ENCODE peak calls at places on chromosomes 4 and X, in eight cellular contexts. U, L, B, J, P, D, O and E are unnamed samples.

GRCh38 chr4:186700746-186701145 is 22.9 kb downstream of the FAT1 start:
- DNase-seq in P (no peak), U (no peak), O (no peak), B (no peak), J (no peak), D (no peak), L (peak; percentile 27), E (no peak)

GRCh38 chrX:101025126-101025525 is 26.8 kb downstream of the TRMT2B start:
- DNase-seq in P (no peak), J (peak; percentile 25), L (no peak), B (no peak), O (no peak), D (no peak), U (no peak), E (no peak)

GRCh38 chrX:25013593-25014365 is 2.0 kb downstream of the ARX start:
- DNase-seq in P (no peak), J (no peak), U (no peak), D (no peak), B (no peak), L (no peak), O (no peak), E (peak; percentile 50)

GRCh38 chrX:40866878-40867277 is 131.5 kb upstream of the MED14 start:
- DNase-seq in J (no peak), B (no peak), P (no peak), L (no peak), U (no peak), O (no peak), D (no peak), E (no peak)

GRCh38 chr4:14169460-14169859 is 541.9 kb upstream of the BOD1L1 start:
- DNase-seq in P (no peak), D (no peak), O (no peak), B (no peak), U (no peak), J (peak; percentile 26), L (no peak), E (no peak)

GRCh38 chr4:78937837-78938236 is 1.4 kb downstream of the PAQR3 start:
- DNase-seq in L (no peak), J (peak; percentile 26), B (no peak), D (no peak), O (no peak), P (no peak), U (no peak), E (no peak)

GRCh38 chr4:68369474-68369805 is 19.6 kb upstream of the YTHDC1 start:
- DNase-seq in U (no peak), D (no peak), P (no peak), B (no peak), L (no peak), O (peak; percentile 32), J (peak; percentile 79), E (no peak)

GRCh38 chr4:25172964-25173917 is 13.0 kb upstream of the SEPSECS start:
- DNase-seq in P (no peak), O (peak; percentile 86), U (no peak), D (no peak), L (no peak), J (peak; percentile 98), B (no peak), E (no peak)

GRCh38 chrX:54181196-54181953 is 1.7 kb downstream of the FAM120C start:
- DNase-seq in B (no peak), D (no peak), P (no peak), L (no peak), J (peak; percentile 14), O (no peak), U (no peak), E (no peak)

GRCh38 chr4:84753318-84753972 is 170.5 kb downstream of the CDS1 start:
- DNase-seq in L (no peak), J (no peak), U (no peak), D (no peak), B (no peak), O (no peak), P (no peak), E (no peak)

GRCh38 chr4:114040319-114041116 is 61.1 kb upstream of the ARSJ start:
- DNase-seq in L (no peak), U (no peak), O (no peak), P (no peak), J (peak; percentile 71), D (no peak), B (no peak), E (no peak)

GRCh38 chrX:24513416-24513815 is 48.3 kb downstream of the PDK3 start:
- DNase-seq in O (no peak), B (no peak), L (no peak), J (no peak), P (no peak), D (no peak), U (no peak), E (no peak)

GRCh38 chr4:24778427-24779225 is 16.7 kb upstream of the SOD3 start:
- DNase-seq in P (no peak), J (peak; percentile 97), L (no peak), B (no peak), D (no peak), U (no peak), O (no peak), E (no peak)

GRCh38 chr4:161792991-161793390 is 370.8 kb downstream of the FSTL5 start:
- DNase-seq in J (no peak), U (no peak), B (no peak), P (no peak), O (no peak), D (no peak), L (no peak), E (no peak)

GRCh38 chr4:12674184-12674583 is 810.0 kb downstream of the RAB28 start:
- DNase-seq in P (no peak), U (no peak), D (no peak), O (no peak), J (no peak), B (no peak), L (no peak), E (no peak)

GRCh38 chr4:93710101-93710846 is 118.3 kb upstream of the ATOH1 start:
- DNase-seq in U (no peak), J (no peak), B (peak; percentile 49), D (peak; percentile 36), P (peak; percentile 17), O (peak; percentile 35), L (no peak), E (no peak)

GRCh38 chr4:56139241-56139827 is 190.6 kb downstream of the CEP135 start:
- DNase-seq in O (no peak), J (no peak), B (no peak), D (no peak), U (no peak), L (no peak), P (no peak), E (no peak)

GRCh38 chr4:89765966-89766365 is 71.0 kb downstream of the SNCA start:
- DNase-seq in P (no peak), U (no peak), O (no peak), D (no peak), J (peak; percentile 7), B (no peak), L (no peak), E (no peak)

GRCh38 chrX:67555578-67556203 is 11.9 kb downstream of the AR start:
- DNase-seq in B (peak; percentile 45), P (no peak), U (no peak), O (no peak), J (peak; percentile 48), L (peak; percentile 12), D (peak; percentile 34), E (no peak)

GRCh38 chr4:186775867-186776266 is 52.2 kb upstream of the FAT1 start:
- DNase-seq in O (no peak), P (no peak), U (no peak), B (no peak), D (no peak), J (no peak), L (no peak), E (no peak)

GRCh38 chrX:2707334-2707760 is 16.3 kb downstream of the CD99 start:
- DNase-seq in U (peak; percentile 55), O (peak; percentile 64), P (no peak), J (peak; percentile 96), D (peak; percentile 61), L (peak; percentile 21), B (peak; percentile 57), E (no peak)

GRCh38 chr4:23788460-23788859 is 101.4 kb downstream of the PPARGC1A start:
- DNase-seq in J (peak; percentile 33), L (no peak), U (no peak), D (no peak), B (no peak), P (no peak), O (no peak), E (no peak)

GRCh38 chrX:71996138-71996537 is 85.5 kb downstream of the NHSL2 start:
- DNase-seq in D (no peak), O (no peak), P (no peak), B (no peak), L (no peak), U (no peak), J (no peak), E (no peak)

GRCh38 chr4:26529479-26529878 is 39.2 kb upstream of the CCKAR start:
- DNase-seq in U (no peak), L (no peak), O (no peak), D (no peak), P (no peak), J (no peak), B (no peak), E (no peak)

GRCh38 chrX:70452143-70452733 is 7.6 kb downstream of the DLG3 start:
- DNase-seq in U (peak; percentile 42), B (peak; percentile 68), L (peak; percentile 62), D (peak; percentile 42), J (peak; percentile 54), P (no peak), O (peak; percentile 18), E (peak; percentile 75)

GRCh38 chr4:150173854-150174398 is 95.7 kb downstream of the DCLK2 start:
- DNase-seq in P (no peak), B (no peak), J (no peak), L (no peak), D (no peak), O (no peak), U (no peak), E (no peak)

GRCh38 chr4:122788935-122789334 is 37.7 kb upstream of the FGF2 start:
- DNase-seq in L (no peak), J (no peak), U (no peak), P (no peak), B (no peak), O (no peak), D (no peak), E (no peak)

GRCh38 chr4:26248647-26249046 is 72.2 kb upstream of the RBPJ start:
- DNase-seq in L (peak; percentile 21), O (no peak), U (no peak), J (peak; percentile 27), P (no peak), D (no peak), B (no peak), E (no peak)

GRCh38 chr4:54940996-54941395 is 184.4 kb downstream of the KDR start:
- DNase-seq in U (peak; percentile 17), D (no peak), P (no peak), L (no peak), O (no peak), B (no peak), J (no peak), E (no peak)

GRCh38 chr4:2781911-2782310 is 11.0 kb upstream of the SH3BP2 start:
- DNase-seq in B (no peak), O (no peak), J (no peak), U (no peak), L (peak; percentile 5), D (no peak), P (no peak), E (no peak)

GRCh38 chr4:148059617-148060180 is 327.8 kb downstream of the ARHGAP10 start:
- DNase-seq in D (no peak), U (no peak), L (peak; percentile 61), P (no peak), B (no peak), O (no peak), J (no peak), E (no peak)

GRCh38 chr4:84159767-84160166 is 339.3 kb downstream of the NKX6-1 start:
- DNase-seq in P (peak; percentile 42), O (peak; percentile 6), L (no peak), J (no peak), U (no peak), D (no peak), B (peak; percentile 66), E (peak; percentile 18)